ENCODE peak calls at places on chromosomes 11 and 22, in four cellular contexts. G, S, N and P are unnamed samples.
A peak's percentile ranks its signal among the peaks of the same experiment; 100 is the strongest.

GRCh38 chr11:85759915-85760314 is 51.0 kb downstream of the SYTL2 start:
- DNase-seq in G (no peak), S (no peak), N (no peak), P (no peak)

GRCh38 chr11:2345050-2345449 is 32.1 kb upstream of the CD81 start:
- DNase-seq in G (no peak), S (no peak), N (no peak), P (no peak)

GRCh38 chr22:49934144-49934890 is 15.9 kb downstream of the CRELD2 start:
- DNase-seq in G (no peak), S (peak; percentile 80), N (peak; percentile 67), P (peak; percentile 63)

GRCh38 chr11:113571531-113571930 is 96.3 kb upstream of the DRD2 start:
- DNase-seq in G (peak; percentile 44), S (no peak), N (no peak), P (no peak)

GRCh38 chr11:69584160-69584559 is 56.8 kb upstream of the CCND1 start:
- DNase-seq in G (no peak), S (no peak), N (no peak), P (no peak)

GRCh38 chr11:13046626-13047570 is 37.8 kb downstream of the RASSF10 start:
- DNase-seq in G (no peak), S (no peak), N (no peak), P (no peak)

GRCh38 chr11:942853-943252 is 17.2 kb downstream of the AP2A2 start:
- DNase-seq in G (peak; percentile 11), S (peak; percentile 34), N (no peak), P (no peak)

GRCh38 chr11:38672445-38672844 is 2074.4 kb upstream of the RAG2 start:
- DNase-seq in G (no peak), S (no peak), N (no peak), P (no peak)

GRCh38 chr11:119422505-119423416 is at the start of gene THY1:
- DNase-seq in G (peak; percentile 89), S (peak; percentile 45), N (peak; percentile 37), P (no peak)

GRCh38 chr11:32870676-32871075 is 21.9 kb upstream of the QSER1 start:
- DNase-seq in G (peak; percentile 44), S (no peak), N (no peak), P (no peak)

GRCh38 chr11:128643661-128644060 is 50.2 kb upstream of the FLI1 start:
- DNase-seq in G (peak; percentile 35), S (no peak), N (no peak), P (no peak)

GRCh38 chr11:66864924-66865697 is 8.2 kb downstream of the LRFN4 start:
- DNase-seq in G (no peak), S (no peak), N (no peak), P (no peak)

GRCh38 chr11:93741882-93742226 is 382 bp downstream of the C11orf54 start:
- DNase-seq in G (peak; percentile 41), S (no peak), N (no peak), P (no peak)

GRCh38 chr11:1410366-1411291 is 20.9 kb downstream of the BRSK2 start:
- DNase-seq in G (peak; percentile 73), S (no peak), N (no peak), P (no peak)

GRCh38 chr11:78268516-78269410 is 80.0 kb downstream of the USP35 start:
- DNase-seq in G (no peak), S (peak; percentile 70), N (peak; percentile 58), P (peak; percentile 69)

GRCh38 chr11:116693206-116694016 is 79.4 kb downstream of the BUD13 start:
- DNase-seq in G (no peak), S (no peak), N (no peak), P (no peak)

GRCh38 chr11:101082813-101083212 is 46.8 kb downstream of the PGR start:
- DNase-seq in G (no peak), S (no peak), N (no peak), P (no peak)

GRCh38 chr11:47259178-47259977 is 1.6 kb downstream of the NR1H3 start:
- DNase-seq in G (peak; percentile 75), S (no peak), N (peak; percentile 54), P (no peak)

GRCh38 chr11:119509277-119509841 is 86.4 kb upstream of the THY1 start:
- DNase-seq in G (no peak), S (no peak), N (no peak), P (no peak)

GRCh38 chr11:22780914-22781593 is 48.5 kb downstream of the SVIP start:
- DNase-seq in G (peak; percentile 45), S (no peak), N (no peak), P (no peak)

GRCh38 chr11:22787055-22787454 is 42.5 kb downstream of the SVIP start:
- DNase-seq in G (no peak), S (no peak), N (no peak), P (no peak)

GRCh38 chr11:22787565-22788162 is 41.9 kb downstream of the SVIP start:
- DNase-seq in G (peak; percentile 71), S (no peak), N (no peak), P (no peak)

GRCh38 chr11:22786475-22786874 is 43.1 kb downstream of the SVIP start:
- DNase-seq in G (no peak), S (no peak), N (no peak), P (no peak)

GRCh38 chr11:22785251-22785650 is 44.4 kb downstream of the SVIP start:
- DNase-seq in G (no peak), S (no peak), N (no peak), P (no peak)
- H3K27ac ChIP-seq in G (no peak overlapping the region), S (no peak overlapping the region), N (no peak overlapping the region), P (no peak overlapping the region)

GRCh38 chr11:62345862-62346261 is 8.6 kb downstream of the ASRGL1 start:
- DNase-seq in G (no peak), S (no peak), N (no peak), P (no peak)
- H3K27ac ChIP-seq in G (no peak overlapping the region), S (no peak overlapping the region), N (no peak overlapping the region), P (no peak overlapping the region)

DNA sequence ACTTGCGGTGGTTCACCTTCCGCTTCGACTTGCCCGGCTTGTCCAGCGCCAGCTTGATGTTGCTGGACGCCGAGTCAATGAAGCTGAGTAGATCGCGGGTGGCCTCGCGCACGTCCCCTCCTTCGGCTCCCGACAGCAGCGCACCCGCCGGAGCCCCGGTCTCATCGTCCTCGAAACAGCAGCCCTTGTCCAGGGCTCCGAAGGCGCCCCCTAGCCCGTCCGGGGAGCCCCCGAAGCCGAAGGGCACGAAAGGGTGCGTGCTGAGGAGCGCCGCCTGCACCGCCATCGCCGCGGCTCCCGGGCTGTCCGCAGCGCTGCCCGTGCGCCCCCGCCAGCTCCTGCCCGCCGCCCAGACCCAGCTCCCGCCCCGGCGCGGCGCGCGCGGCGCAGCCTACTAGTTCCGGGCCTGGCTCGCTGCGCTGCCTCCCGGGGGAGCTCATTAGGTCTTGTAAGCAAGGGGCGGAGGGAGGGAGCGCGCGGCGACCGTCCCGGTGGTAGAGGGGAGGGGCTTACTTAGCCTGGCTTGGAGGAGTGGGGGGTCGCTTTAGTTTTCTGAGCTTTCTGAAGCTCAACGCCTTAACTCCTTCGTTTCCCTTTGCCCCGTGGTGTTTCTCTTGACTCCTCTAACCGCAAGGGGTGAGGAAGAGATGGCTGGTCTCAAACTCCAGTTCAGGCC is at the start of gene FAM181B:
- DNase-seq in G (peak; percentile 93), S (peak; percentile 76), N (peak; percentile 44), P (peak; percentile 49)
- H3K27ac ChIP-seq in G (no peak within 1 kb of the TSS), S (no peak within 1 kb of the TSS), N (no peak within 1 kb of the TSS), P (peak within 1 kb of the TSS; percentile 42)

GRCh38 chr22:48140261-48140660 is 1377.8 kb downstream of the TBC1D22A start:
- DNase-seq in G (no peak), S (no peak), N (no peak), P (no peak)
- H3K27ac ChIP-seq in G (no peak overlapping the region), S (no peak overlapping the region), N (no peak overlapping the region), P (no peak overlapping the region)

DNA sequence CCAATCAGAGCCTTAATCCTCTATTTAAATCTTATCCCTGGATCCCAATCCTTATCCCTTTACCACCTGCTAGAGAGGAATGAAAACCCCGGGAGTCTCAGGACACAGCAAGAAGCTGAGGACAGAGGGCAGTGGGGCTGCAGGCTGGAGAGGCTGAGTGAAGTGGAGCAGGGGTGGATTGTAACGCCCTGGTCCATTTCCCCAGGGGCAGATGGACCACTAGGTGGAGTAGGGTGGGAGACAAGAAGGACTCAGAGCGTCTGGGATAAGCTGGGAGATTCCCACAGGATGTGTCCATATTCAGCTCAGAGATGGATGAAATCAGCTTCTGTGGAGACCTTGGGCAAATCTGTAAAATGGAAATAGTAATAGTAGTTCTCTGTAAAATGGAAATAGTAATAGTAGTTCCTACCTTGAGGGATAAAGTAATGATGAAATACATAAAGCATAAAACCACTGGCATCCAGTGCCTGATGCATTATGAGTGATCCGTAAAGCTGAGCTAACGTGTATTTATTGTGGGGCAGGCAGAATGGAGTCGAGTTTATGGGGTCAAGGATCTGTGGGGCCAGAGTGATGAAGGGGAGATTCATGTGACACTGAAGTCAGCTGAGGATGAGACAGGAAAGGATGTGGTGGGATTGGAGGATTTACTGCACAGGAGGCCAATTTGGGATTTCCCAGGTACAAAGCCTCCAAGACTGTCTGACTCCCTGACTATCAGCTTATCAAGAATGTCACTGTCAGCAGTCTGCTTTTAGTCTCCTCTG is 1.9 kb upstream of the ROBO4 start:
- DNase-seq in G (no peak), S (no peak), N (no peak), P (peak; percentile 16)
- H3K27ac ChIP-seq in G (no peak overlapping the region), S (no peak overlapping the region), N (peak overlapping the region; percentile 85), P (peak overlapping the region; percentile 83)

GRCh38 chr22:35581023-35581413 is 36.1 kb downstream of the MB start:
- DNase-seq in G (no peak), S (no peak), N (no peak), P (no peak)

GRCh38 chr22:35580351-35581022 is 36.6 kb downstream of the MB start:
- DNase-seq in G (no peak), S (no peak), N (peak; percentile 61), P (no peak)

GRCh38 chr22:35582218-35582860 is 34.8 kb downstream of the MB start:
- DNase-seq in G (no peak), S (no peak), N (peak; percentile 56), P (no peak)

GRCh38 chr22:35586771-35587170 is 30.4 kb downstream of the MB start:
- DNase-seq in G (no peak), S (peak; percentile 30), N (no peak), P (no peak)

GRCh38 chr22:35582861-35583670 is 34.1 kb downstream of the MB start:
- DNase-seq in G (peak; percentile 86), S (peak; percentile 58), N (peak; percentile 47), P (peak; percentile 57)
- H3K27ac ChIP-seq in G (no peak overlapping the region), S (no peak overlapping the region), N (peak overlapping the region; percentile 41), P (no peak overlapping the region)

DNA sequence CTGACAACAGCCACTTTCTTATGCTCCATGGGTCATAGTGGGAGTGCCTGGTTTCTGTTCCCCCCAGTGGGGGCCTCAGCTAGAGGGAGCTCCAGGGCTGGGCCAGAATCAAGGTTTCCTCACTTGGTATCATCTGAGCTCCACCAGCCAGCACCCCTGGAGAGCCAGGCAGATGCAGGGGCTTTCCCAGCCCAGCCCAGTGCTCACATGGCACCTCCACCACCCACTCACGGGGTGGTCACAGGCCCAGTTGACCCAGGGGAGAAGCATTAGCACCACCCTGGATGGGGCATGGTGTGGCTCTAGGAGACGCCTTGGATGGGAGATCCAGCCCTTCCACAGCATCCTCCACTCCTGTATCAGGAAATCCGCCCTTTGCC is 24.1 kb upstream of the WNT7B start:
- DNase-seq in G (no peak), S (no peak), N (no peak), P (no peak)
- H3K27ac ChIP-seq in G (no peak overlapping the region), S (no peak overlapping the region), N (peak overlapping the region; percentile 52), P (no peak overlapping the region)

GRCh38 chr11:26021026-26021425 is 310.9 kb upstream of the ANO3 start:
- DNase-seq in G (no peak), S (no peak), N (no peak), P (no peak)
- H3K27ac ChIP-seq in G (no peak overlapping the region), S (no peak overlapping the region), N (no peak overlapping the region), P (no peak overlapping the region)